ENCODE peak calls at places on chromosomes 16 and 17, in nine cellular contexts. Q is upper lobe of left lung, S is aorta, P is H9, C is left ventricle myocardium inferior, M is upper lobe of right lung, J is thoracic aorta, N is endodermal cell, V is ovary. A is an unnamed sample. For H3K4me1, the result is how much of the 10 kb centered on the place peaks cover.

GRCh38 chr16:2507052-2507678 is 6.6 kb upstream of the ATP6V0C start:
- DNase-seq in N (no peak), S (no peak), V (no peak), Q (peak), P (no peak), C (peak), M (peak), J (no peak), A (no peak)

GRCh38 chr17:67078292-67078691 is 33.9 kb downstream of the CACNG1 start:
- DNase-seq in C (no peak), M (no peak), S (no peak), Q (peak), N (peak), V (no peak), J (no peak), P (no peak), A (no peak)

GRCh38 chr16:57061084-57061905 is 31.1 kb upstream of the CPNE2 start:
- DNase-seq in S (peak), M (peak), N (no peak), C (peak), J (peak), Q (peak), V (peak), P (no peak), A (peak)

GRCh38 chr16:77794586-77794985 is 6.2 kb downstream of the VAT1L start:
- DNase-seq in P (no peak), N (no peak), J (no peak), C (no peak), S (no peak), V (no peak), Q (no peak), M (no peak), A (no peak)

GRCh38 chr16:56539667-56540066 is 19.8 kb upstream of the BBS2 start:
- DNase-seq in J (no peak), N (no peak), P (no peak), Q (no peak), C (no peak), M (no peak), S (no peak), V (peak), A (no peak)

GRCh38 chr17:48330386-48330785 is 99.6 kb downstream of the SKAP1 start:
- DNase-seq in J (no peak), Q (no peak), C (no peak), V (no peak), P (no peak), M (no peak), S (no peak), N (no peak), A (no peak)

GRCh38 chr17:40291311-40291710 is 3.6 kb downstream of the CDC6 start:
- DNase-seq in Q (no peak), M (no peak), S (no peak), N (no peak), P (no peak), J (no peak), C (peak), V (no peak), A (no peak)

GRCh38 chr17:20935740-20936139 is 107.1 kb downstream of the USP22 start:
- DNase-seq in J (no peak), N (no peak), V (no peak), Q (no peak), P (no peak), C (no peak), M (no peak), S (no peak), A (no peak)

GRCh38 chr17:68511254-68511670 is 968 bp upstream of the PRKAR1A start:
- DNase-seq in V (no peak), N (no peak), M (no peak), S (no peak), P (no peak), J (no peak), C (no peak), Q (no peak), A (no peak)

GRCh38 chr17:80163315-80163714 is 6.5 kb upstream of the CARD14 start:
- DNase-seq in P (no peak), N (no peak), M (no peak), S (no peak), Q (no peak), C (no peak), V (no peak), J (no peak), A (no peak)

GRCh38 chr17:74037320-74037719 is 166.2 kb upstream of the RPL38 start:
- DNase-seq in N (peak), S (peak), Q (no peak), M (no peak), C (no peak), V (no peak), P (no peak), J (no peak), A (no peak)

GRCh38 chr17:38870259-38871165 is 654 bp downstream of the LASP1 start:
- DNase-seq in C (peak), Q (peak), J (peak), S (peak), V (peak), N (no peak), M (peak), P (peak), A (no peak)

GRCh38 chr16:2473999-2474876 is 689 bp upstream of the TBC1D24 start:
- DNase-seq in S (no peak), Q (peak), V (peak), C (peak), P (peak), M (peak), N (peak), J (no peak), A (no peak)

GRCh38 chr16:49048557-49048956 is 233.1 kb downstream of the CBLN1 start:
- DNase-seq in V (no peak), Q (no peak), J (no peak), S (no peak), N (no peak), P (no peak), C (no peak), M (no peak), A (no peak)

GRCh38 chr16:61432421-61432820 is 603.8 kb downstream of the CDH8 start:
- DNase-seq in C (no peak), M (no peak), S (no peak), V (no peak), N (no peak), P (no peak), Q (no peak), J (no peak), A (no peak)

GRCh38 chr17:60087882-60088669 is 9.4 kb upstream of the HEATR6 start:
- DNase-seq in S (no peak), J (no peak), M (no peak), Q (no peak), P (peak), C (no peak), N (peak), V (no peak), A (no peak)

GRCh38 chr17:40284085-40284713 is 3.5 kb upstream of the CDC6 start:
- DNase-seq in P (no peak), C (no peak), M (no peak), J (no peak), V (no peak), N (no peak), Q (no peak), S (no peak), A (no peak)

GRCh38 chr16:20910781-20911321 is 10.3 kb downstream of the LYRM1 start:
- DNase-seq in V (no peak), P (no peak), J (no peak), Q (no peak), M (no peak), C (no peak), S (no peak), N (no peak), A (no peak)

GRCh38 chr16:31253642-31254045 is 6.1 kb upstream of the ITGAM start:
- DNase-seq in M (no peak), S (no peak), P (no peak), Q (no peak), N (no peak), J (peak), V (no peak), C (peak), A (no peak)

GRCh38 chr16:58307583-58308312 is 12.9 kb upstream of the PRSS54 start:
- DNase-seq in P (no peak), S (no peak), C (no peak), Q (no peak), M (no peak), J (no peak), N (no peak), V (no peak), A (no peak)

GRCh38 chr16:70750893-70751467 is 50.0 kb downstream of the VAC14 start:
- DNase-seq in Q (no peak), N (no peak), S (peak), C (peak), J (peak), M (peak), P (no peak), V (peak), A (no peak)

GRCh38 chr16:12262454-12263180 is 286.1 kb downstream of the SNX29 start:
- DNase-seq in C (no peak), V (no peak), S (no peak), N (no peak), M (no peak), Q (no peak), P (no peak), J (no peak), A (peak)
- H3K4me1 ChIP-seq in C (under half), V (under half), S (under half), N (under half), M (under half), Q (under half), P (under half), J (under half), A (under half)

GRCh38 chr17:83122834-83123233 is 43.4 kb downstream of the METRNL start:
- DNase-seq in C (no peak), J (no peak), N (peak), Q (no peak), P (peak), V (peak), M (no peak), S (peak), A (no peak)
- H3K4me1 ChIP-seq in C (under half), J (under half), N (under half), Q (under half), P (under half), V (under half), M (under half), S (under half), A (under half)

DNA sequence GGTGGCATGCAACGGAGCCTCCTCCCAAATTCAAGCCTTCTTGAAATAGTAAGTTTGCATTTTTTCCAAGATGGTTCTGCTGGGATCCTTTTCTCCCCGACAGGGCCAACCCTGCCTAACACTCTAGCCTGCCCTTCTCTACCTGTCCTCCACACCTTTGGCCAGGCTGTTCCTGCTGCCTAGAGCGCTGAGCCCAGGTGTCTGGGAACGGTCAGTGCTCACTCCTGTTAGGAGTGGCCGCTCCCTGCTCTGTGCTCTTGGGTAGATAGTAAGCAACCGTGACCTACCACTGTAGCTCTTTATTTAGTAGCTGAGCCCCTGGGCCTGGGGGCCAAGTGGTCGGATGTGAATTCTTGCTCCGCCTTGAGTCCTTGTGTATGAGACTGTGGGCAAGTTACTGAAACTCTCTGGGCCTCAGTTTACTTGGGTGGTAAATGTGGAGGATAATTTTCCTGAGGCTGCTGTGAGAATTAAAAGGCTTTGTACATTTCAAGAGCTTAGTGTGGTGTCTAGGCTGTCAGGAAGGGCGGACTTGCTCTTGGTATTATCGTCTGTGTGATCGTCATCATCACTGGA is 44.0 kb upstream of the GSE1 start:
- DNase-seq in Q (no peak), C (no peak), J (no peak), S (no peak), P (no peak), M (no peak), N (no peak), V (no peak), A (no peak)
- H3K4me1 ChIP-seq in Q (half or more), C (under half), J (under half), S (under half), P (under half), M (half or more), N (under half), V (under half), A (under half)

GRCh38 chr17:75570772-75571171 is 16.8 kb upstream of the MYO15B start:
- DNase-seq in V (no peak), C (no peak), Q (peak), M (no peak), P (no peak), J (no peak), N (no peak), S (no peak), A (peak)
- H3K4me1 ChIP-seq in V (under half), C (under half), Q (under half), M (under half), P (under half), J (under half), N (under half), S (under half), A (under half)

DNA sequence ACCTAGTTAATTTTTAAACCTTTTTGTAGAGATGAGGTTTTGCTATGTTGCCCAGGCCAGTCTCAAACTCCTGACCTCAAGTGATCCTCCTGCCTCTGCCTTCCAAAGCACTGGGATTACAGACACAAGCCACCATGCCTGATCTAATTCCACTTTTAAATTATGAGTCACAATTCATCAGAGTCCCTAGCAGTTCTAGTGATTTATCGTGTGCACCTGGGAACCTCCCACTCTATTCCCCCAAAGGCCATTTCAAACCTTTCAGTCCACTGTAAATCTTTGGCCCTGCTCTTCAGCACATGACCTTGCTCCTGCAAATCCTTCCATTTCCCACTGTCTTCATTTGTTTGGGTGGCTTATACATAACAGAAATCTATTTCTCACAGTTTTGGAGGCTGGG is 72.9 kb downstream of the HS3ST2 start:
- DNase-seq in C (no peak), N (no peak), P (no peak), V (no peak), S (no peak), J (no peak), Q (no peak), M (no peak), A (no peak)
- H3K4me1 ChIP-seq in C (under half), N (under half), P (under half), V (under half), S (under half), J (under half), Q (under half), M (under half), A (under half)

GRCh38 chr17:57667461-57667923 is 77.6 kb downstream of the CCDC182 start:
- DNase-seq in C (no peak), S (peak), N (no peak), P (peak), Q (no peak), V (peak), M (peak), J (no peak), A (peak)
- H3K4me1 ChIP-seq in C (under half), S (under half), N (under half), P (under half), Q (under half), V (under half), M (under half), J (under half), A (under half)

GRCh38 chr16:85362443-85362842 is 250.2 kb upstream of the CIBAR2 start:
- DNase-seq in J (no peak), P (no peak), M (no peak), S (no peak), C (no peak), V (no peak), Q (no peak), N (no peak), A (no peak)
- H3K4me1 ChIP-seq in J (under half), P (under half), M (under half), S (under half), C (under half), V (under half), Q (under half), N (under half), A (under half)